ENCODE peak calls at places on chromosomes 2 and 18, in seven cellular contexts. One of them, this sample, is unnamed.

GRCh38 chr2:197184959-197185586 is 125.5 kb downstream of the ANKRD44 start:
- DNase-seq in ACHN: no peak
- DNase-seq in CD8-positive, alpha-beta T cell: no peak
- DNase-seq in activated T-cell treated with anti-CD3 and anti-CD28 coated beads for 48 hours: no peak
- DNase-seq in neuronal stem cell: peak; percentile 30
- DNase-seq in islet precursor cell: no peak
- DNase-seq in amniotic stem cell: no peak
- DNase-seq in this sample: peak; percentile 88

GRCh38 chr2:766255-766654 is 89.0 kb upstream of the TMEM18 start:
- DNase-seq in ACHN: no peak
- DNase-seq in CD8-positive, alpha-beta T cell: no peak
- DNase-seq in activated T-cell treated with anti-CD3 and anti-CD28 coated beads for 48 hours: no peak
- DNase-seq in neuronal stem cell: no peak
- DNase-seq in islet precursor cell: no peak
- DNase-seq in amniotic stem cell: no peak
- DNase-seq in this sample: no peak

GRCh38 chr2:96113951-96114350 is 2.4 kb downstream of the ADRA2B start:
- DNase-seq in ACHN: no peak
- DNase-seq in CD8-positive, alpha-beta T cell: no peak
- DNase-seq in activated T-cell treated with anti-CD3 and anti-CD28 coated beads for 48 hours: no peak
- DNase-seq in neuronal stem cell: no peak
- DNase-seq in islet precursor cell: no peak
- DNase-seq in amniotic stem cell: no peak
- DNase-seq in this sample: peak; percentile 55

GRCh38 chr2:206193643-206194382 is 34.1 kb downstream of the EEF1B2 start:
- DNase-seq in ACHN: no peak
- DNase-seq in CD8-positive, alpha-beta T cell: no peak
- DNase-seq in activated T-cell treated with anti-CD3 and anti-CD28 coated beads for 48 hours: no peak
- DNase-seq in neuronal stem cell: no peak
- DNase-seq in islet precursor cell: no peak
- DNase-seq in amniotic stem cell: no peak
- DNase-seq in this sample: no peak

GRCh38 chr18:23626451-23627279 is 36.0 kb downstream of the ANKRD29 start:
- DNase-seq in ACHN: no peak
- DNase-seq in CD8-positive, alpha-beta T cell: no peak
- DNase-seq in activated T-cell treated with anti-CD3 and anti-CD28 coated beads for 48 hours: no peak
- DNase-seq in neuronal stem cell: no peak
- DNase-seq in islet precursor cell: no peak
- DNase-seq in amniotic stem cell: no peak
- DNase-seq in this sample: no peak

GRCh38 chr2:144424559-144425240 is 95.2 kb downstream of the ZEB2 start:
- DNase-seq in ACHN: no peak
- DNase-seq in CD8-positive, alpha-beta T cell: no peak
- DNase-seq in activated T-cell treated with anti-CD3 and anti-CD28 coated beads for 48 hours: no peak
- DNase-seq in neuronal stem cell: no peak
- DNase-seq in islet precursor cell: no peak
- DNase-seq in amniotic stem cell: no peak
- DNase-seq in this sample: no peak

GRCh38 chr2:81389203-81389602 is 1084.7 kb upstream of the LRRTM1 start:
- DNase-seq in ACHN: peak; percentile 27
- DNase-seq in CD8-positive, alpha-beta T cell: no peak
- DNase-seq in activated T-cell treated with anti-CD3 and anti-CD28 coated beads for 48 hours: no peak
- DNase-seq in neuronal stem cell: no peak
- DNase-seq in islet precursor cell: no peak
- DNase-seq in amniotic stem cell: no peak
- DNase-seq in this sample: no peak

GRCh38 chr2:10575566-10576300 is 114.0 kb downstream of the NOL10 start:
- DNase-seq in ACHN: peak; percentile 35
- DNase-seq in CD8-positive, alpha-beta T cell: no peak
- DNase-seq in activated T-cell treated with anti-CD3 and anti-CD28 coated beads for 48 hours: no peak
- DNase-seq in neuronal stem cell: no peak
- DNase-seq in islet precursor cell: no peak
- DNase-seq in amniotic stem cell: peak; percentile 4
- DNase-seq in this sample: no peak

GRCh38 chr2:219230201-219230540 is 565 bp downstream of the ANKZF1 start:
- DNase-seq in ACHN: peak; percentile 53
- DNase-seq in CD8-positive, alpha-beta T cell: no peak
- DNase-seq in activated T-cell treated with anti-CD3 and anti-CD28 coated beads for 48 hours: peak; percentile 64
- DNase-seq in neuronal stem cell: no peak
- DNase-seq in islet precursor cell: peak; percentile 85
- DNase-seq in amniotic stem cell: no peak
- DNase-seq in this sample: peak; percentile 92

GRCh38 chr2:238684362-238685326 is 163.2 kb upstream of the TWIST2 start:
- DNase-seq in ACHN: peak; percentile 29
- DNase-seq in CD8-positive, alpha-beta T cell: no peak
- DNase-seq in activated T-cell treated with anti-CD3 and anti-CD28 coated beads for 48 hours: no peak
- DNase-seq in neuronal stem cell: no peak
- DNase-seq in islet precursor cell: no peak
- DNase-seq in amniotic stem cell: peak; percentile 85
- DNase-seq in this sample: no peak

GRCh38 chr2:39697480-39697879 is 31.8 kb downstream of the TMEM178A start:
- DNase-seq in ACHN: no peak
- DNase-seq in CD8-positive, alpha-beta T cell: no peak
- DNase-seq in activated T-cell treated with anti-CD3 and anti-CD28 coated beads for 48 hours: no peak
- DNase-seq in neuronal stem cell: no peak
- DNase-seq in islet precursor cell: no peak
- DNase-seq in amniotic stem cell: no peak
- DNase-seq in this sample: no peak

GRCh38 chr2:172086349-172087190 is 1.3 kb downstream of the DLX1 start:
- DNase-seq in ACHN: no peak
- DNase-seq in CD8-positive, alpha-beta T cell: no peak
- DNase-seq in activated T-cell treated with anti-CD3 and anti-CD28 coated beads for 48 hours: no peak
- DNase-seq in neuronal stem cell: peak; percentile 89
- DNase-seq in islet precursor cell: peak; percentile 90
- DNase-seq in amniotic stem cell: no peak
- DNase-seq in this sample: peak; percentile 84

GRCh38 chr18:78918707-78919106 is 60.9 kb upstream of the SALL3 start:
- DNase-seq in ACHN: no peak
- DNase-seq in CD8-positive, alpha-beta T cell: no peak
- DNase-seq in activated T-cell treated with anti-CD3 and anti-CD28 coated beads for 48 hours: no peak
- DNase-seq in neuronal stem cell: no peak
- DNase-seq in islet precursor cell: peak; percentile 23
- DNase-seq in amniotic stem cell: no peak
- DNase-seq in this sample: peak; percentile 46

GRCh38 chr18:2656237-2657042 is 914 bp downstream of the SMCHD1 start:
- DNase-seq in ACHN: peak; percentile 44
- DNase-seq in CD8-positive, alpha-beta T cell: peak; percentile 35
- DNase-seq in activated T-cell treated with anti-CD3 and anti-CD28 coated beads for 48 hours: peak; percentile 43
- DNase-seq in neuronal stem cell: no peak
- DNase-seq in islet precursor cell: peak; percentile 78
- DNase-seq in amniotic stem cell: no peak
- DNase-seq in this sample: peak; percentile 93

GRCh38 chr2:200944467-200945394 is 18.7 kb downstream of the ORC2 start:
- DNase-seq in ACHN: peak; percentile 87
- DNase-seq in CD8-positive, alpha-beta T cell: no peak
- DNase-seq in activated T-cell treated with anti-CD3 and anti-CD28 coated beads for 48 hours: peak; percentile 63
- DNase-seq in neuronal stem cell: no peak
- DNase-seq in islet precursor cell: no peak
- DNase-seq in amniotic stem cell: peak; percentile 61
- DNase-seq in this sample: no peak

GRCh38 chr2:53969285-53970094 is 1.3 kb downstream of the PSME4 start:
- DNase-seq in ACHN: peak; percentile 89
- DNase-seq in CD8-positive, alpha-beta T cell: no peak
- DNase-seq in activated T-cell treated with anti-CD3 and anti-CD28 coated beads for 48 hours: no peak
- DNase-seq in neuronal stem cell: no peak
- DNase-seq in islet precursor cell: no peak
- DNase-seq in amniotic stem cell: peak; percentile 71
- DNase-seq in this sample: no peak

GRCh38 chr18:76410660-76411417 is 84.2 kb downstream of the ZNF516 start:
- DNase-seq in ACHN: no peak
- DNase-seq in CD8-positive, alpha-beta T cell: no peak
- DNase-seq in activated T-cell treated with anti-CD3 and anti-CD28 coated beads for 48 hours: peak; percentile 15
- DNase-seq in neuronal stem cell: no peak
- DNase-seq in islet precursor cell: peak; percentile 25
- DNase-seq in amniotic stem cell: no peak
- DNase-seq in this sample: no peak

GRCh38 chr2:133576714-133577113 is 8.5 kb upstream of the NCKAP5 start:
- DNase-seq in ACHN: no peak
- DNase-seq in CD8-positive, alpha-beta T cell: no peak
- DNase-seq in activated T-cell treated with anti-CD3 and anti-CD28 coated beads for 48 hours: no peak
- DNase-seq in neuronal stem cell: no peak
- DNase-seq in islet precursor cell: no peak
- DNase-seq in amniotic stem cell: no peak
- DNase-seq in this sample: no peak

GRCh38 chr2:45168731-45169338 is 159.6 kb upstream of the SIX2 start:
- DNase-seq in ACHN: peak; percentile 60
- DNase-seq in CD8-positive, alpha-beta T cell: no peak
- DNase-seq in activated T-cell treated with anti-CD3 and anti-CD28 coated beads for 48 hours: no peak
- DNase-seq in neuronal stem cell: peak; percentile 46
- DNase-seq in islet precursor cell: no peak
- DNase-seq in amniotic stem cell: no peak
- DNase-seq in this sample: no peak

GRCh38 chr2:18067980-18068379 is 189.5 kb downstream of the KCNS3 start:
- DNase-seq in ACHN: no peak
- DNase-seq in CD8-positive, alpha-beta T cell: no peak
- DNase-seq in activated T-cell treated with anti-CD3 and anti-CD28 coated beads for 48 hours: no peak
- DNase-seq in neuronal stem cell: no peak
- DNase-seq in islet precursor cell: no peak
- DNase-seq in amniotic stem cell: no peak
- DNase-seq in this sample: no peak

GRCh38 chr2:118118479-118118878 is 30.2 kb downstream of the INSIG2 start:
- DNase-seq in ACHN: no peak
- DNase-seq in CD8-positive, alpha-beta T cell: no peak
- DNase-seq in activated T-cell treated with anti-CD3 and anti-CD28 coated beads for 48 hours: no peak
- DNase-seq in neuronal stem cell: no peak
- DNase-seq in islet precursor cell: peak; percentile 58
- DNase-seq in amniotic stem cell: no peak
- DNase-seq in this sample: no peak

GRCh38 chr2:11696736-11697102 is 26.7 kb upstream of the NTSR2 start:
- DNase-seq in ACHN: no peak
- DNase-seq in CD8-positive, alpha-beta T cell: no peak
- DNase-seq in activated T-cell treated with anti-CD3 and anti-CD28 coated beads for 48 hours: no peak
- DNase-seq in neuronal stem cell: no peak
- DNase-seq in islet precursor cell: no peak
- DNase-seq in amniotic stem cell: no peak
- DNase-seq in this sample: no peak

GRCh38 chr2:226865273-226865672 is 29.4 kb downstream of the RHBDD1 start:
- DNase-seq in ACHN: no peak
- DNase-seq in CD8-positive, alpha-beta T cell: no peak
- DNase-seq in activated T-cell treated with anti-CD3 and anti-CD28 coated beads for 48 hours: no peak
- DNase-seq in neuronal stem cell: no peak
- DNase-seq in islet precursor cell: no peak
- DNase-seq in amniotic stem cell: no peak
- DNase-seq in this sample: no peak

GRCh38 chr2:30293303-30293912 is 62.1 kb downstream of the LBH start:
- DNase-seq in ACHN: peak; percentile 90
- DNase-seq in CD8-positive, alpha-beta T cell: no peak
- DNase-seq in activated T-cell treated with anti-CD3 and anti-CD28 coated beads for 48 hours: no peak
- DNase-seq in neuronal stem cell: no peak
- DNase-seq in islet precursor cell: no peak
- DNase-seq in amniotic stem cell: peak; percentile 27
- DNase-seq in this sample: no peak

GRCh38 chr2:112646791-112647720 is 1.3 kb downstream of the SLC20A1 start:
- DNase-seq in ACHN: no peak
- DNase-seq in CD8-positive, alpha-beta T cell: no peak
- DNase-seq in activated T-cell treated with anti-CD3 and anti-CD28 coated beads for 48 hours: no peak
- DNase-seq in neuronal stem cell: no peak
- DNase-seq in islet precursor cell: no peak
- DNase-seq in amniotic stem cell: no peak
- DNase-seq in this sample: no peak

GRCh38 chr2:179571141-179571713 is 290.2 kb downstream of the ZNF385B start:
- DNase-seq in ACHN: no peak
- DNase-seq in CD8-positive, alpha-beta T cell: no peak
- DNase-seq in activated T-cell treated with anti-CD3 and anti-CD28 coated beads for 48 hours: no peak
- DNase-seq in neuronal stem cell: no peak
- DNase-seq in islet precursor cell: no peak
- DNase-seq in amniotic stem cell: no peak
- DNase-seq in this sample: no peak

GRCh38 chr2:69086466-69086865 is 73.5 kb downstream of the ANTXR1 start:
- DNase-seq in ACHN: no peak
- DNase-seq in CD8-positive, alpha-beta T cell: no peak
- DNase-seq in activated T-cell treated with anti-CD3 and anti-CD28 coated beads for 48 hours: no peak
- DNase-seq in neuronal stem cell: no peak
- DNase-seq in islet precursor cell: no peak
- DNase-seq in amniotic stem cell: no peak
- DNase-seq in this sample: no peak

GRCh38 chr2:85183078-85183477 is 49.9 kb downstream of the TCF7L1 start:
- DNase-seq in ACHN: no peak
- DNase-seq in CD8-positive, alpha-beta T cell: no peak
- DNase-seq in activated T-cell treated with anti-CD3 and anti-CD28 coated beads for 48 hours: no peak
- DNase-seq in neuronal stem cell: no peak
- DNase-seq in islet precursor cell: no peak
- DNase-seq in amniotic stem cell: no peak
- DNase-seq in this sample: peak; percentile 15

GRCh38 chr2:85754313-85755095 is 713 bp downstream of the ATOH8 start:
- DNase-seq in ACHN: no peak
- DNase-seq in CD8-positive, alpha-beta T cell: no peak
- DNase-seq in activated T-cell treated with anti-CD3 and anti-CD28 coated beads for 48 hours: peak; percentile 15
- DNase-seq in neuronal stem cell: peak; percentile 56
- DNase-seq in islet precursor cell: peak; percentile 81
- DNase-seq in amniotic stem cell: no peak
- DNase-seq in this sample: no peak

GRCh38 chr2:5696741-5697521 is 4.7 kb downstream of the SOX11 start:
- DNase-seq in ACHN: peak; percentile 74
- DNase-seq in CD8-positive, alpha-beta T cell: no peak
- DNase-seq in activated T-cell treated with anti-CD3 and anti-CD28 coated beads for 48 hours: no peak
- DNase-seq in neuronal stem cell: no peak
- DNase-seq in islet precursor cell: peak; percentile 79
- DNase-seq in amniotic stem cell: no peak
- DNase-seq in this sample: no peak

This sample was measured in spleen.